ENCODE peak calls at places on chromosomes 7 and 10, in seven cellular contexts. A is globus pallidus, Y is activated T-helper 1 cell treated with Interleukin-2 at 50 U/mL for 16 hours, P is OCI-LY7, G is CD14-positive monocyte, H is caudate nucleus, L is HFFc6. U is an unnamed sample.

GRCh38 chr10:93313798-93314197 is 168.3 kb downstream of the MYOF start:
- DNase-seq in L (no peak), H (no peak), P (no peak), A (no peak), G (no peak), Y (no peak), U (no peak)

GRCh38 chr10:48600645-48601505 is 4.0 kb downstream of the ARHGAP22 start:
- DNase-seq in G (no peak), H (no peak), P (no peak), L (no peak), A (no peak), Y (no peak), U (no peak)

GRCh38 chr10:132674311-132674710 is 111.6 kb downstream of the NKX6-2 start:
- DNase-seq in P (no peak), G (peak; percentile 11), A (no peak), H (no peak), Y (no peak), L (no peak), U (no peak)

GRCh38 chr7:132516042-132516840 is 60.0 kb downstream of the PLXNA4 start:
- DNase-seq in P (no peak), L (peak; percentile 61), A (no peak), Y (no peak), G (no peak), H (no peak), U (no peak)

GRCh38 chr10:43037942-43038782 is 38.7 kb upstream of the RET start:
- DNase-seq in P (no peak), Y (no peak), H (no peak), A (no peak), G (no peak), L (no peak), U (no peak)

GRCh38 chr7:75689246-75690099 is 49.3 kb downstream of the HIP1 start:
- DNase-seq in G (no peak), L (no peak), Y (no peak), A (peak; percentile 50), P (peak; percentile 57), H (no peak), U (no peak)

GRCh38 chr7:118609207-118609606 is 384.7 kb downstream of the ANKRD7 start:
- DNase-seq in G (no peak), A (no peak), H (no peak), L (no peak), Y (no peak), P (no peak), U (no peak)

GRCh38 chr7:89813096-89813495 is 341.2 kb upstream of the STEAP1 start:
- DNase-seq in G (no peak), H (no peak), A (no peak), P (no peak), L (no peak), Y (no peak), U (no peak)

GRCh38 chr7:38280707-38281106 is 7.3 kb upstream of the TARP start:
- DNase-seq in P (no peak), Y (no peak), A (no peak), H (no peak), G (no peak), L (no peak), U (no peak)

GRCh38 chr7:33799766-33800165 is 105.6 kb upstream of the BMPER start:
- DNase-seq in G (no peak), A (no peak), H (no peak), L (no peak), P (no peak), Y (no peak), U (no peak)

GRCh38 chr7:42097756-42098155 is 139.3 kb downstream of the GLI3 start:
- DNase-seq in Y (no peak), A (no peak), P (no peak), G (no peak), L (peak; percentile 89), H (no peak), U (no peak)

GRCh38 chr7:130890176-130891020 is 156.4 kb upstream of the KLF14 start:
- DNase-seq in H (no peak), A (no peak), G (no peak), P (no peak), Y (no peak), L (no peak), U (no peak)

GRCh38 chr7:116955340-116955739 is 2.0 kb downstream of the ST7 start:
- DNase-seq in L (no peak), P (no peak), A (no peak), H (no peak), G (no peak), Y (no peak), U (no peak)

GRCh38 chr7:151632750-151633515 is 113.2 kb upstream of the RHEB start:
- DNase-seq in A (peak; percentile 46), G (peak; percentile 82), Y (peak; percentile 24), P (peak; percentile 52), L (no peak), H (no peak), U (no peak)

GRCh38 chr10:133336131-133337078 is at the start of gene CALY:
- DNase-seq in L (no peak), A (no peak), H (peak; percentile 45), Y (peak; percentile 87), G (no peak), P (no peak), U (peak; percentile 41)

GRCh38 chr10:102627446-102628293 is 16.6 kb upstream of the TRIM8 start:
- DNase-seq in L (peak; percentile 36), P (no peak), A (peak; percentile 71), Y (no peak), G (no peak), H (peak; percentile 33), U (no peak)

GRCh38 chr7:19161671-19162070 is 16.4 kb upstream of the FERD3L start:
- DNase-seq in H (no peak), L (no peak), Y (no peak), P (no peak), G (no peak), A (no peak), U (no peak)

GRCh38 chr7:15839415-15840100 is 153.1 kb upstream of the MEOX2 start:
- DNase-seq in Y (no peak), A (peak; percentile 4), L (no peak), G (no peak), H (no peak), P (no peak), U (no peak)

GRCh38 chr10:78336402-78336791 is 302.7 kb downstream of the RPS24 start:
- DNase-seq in P (no peak), G (no peak), L (peak; percentile 94), H (no peak), Y (no peak), A (no peak), U (no peak)

GRCh38 chr7:18019562-18019961 is 8.1 kb downstream of the PRPS1L1 start:
- DNase-seq in L (peak; percentile 31), P (no peak), A (no peak), H (no peak), Y (no peak), G (no peak), U (no peak)

GRCh38 chr7:2141011-2141410 is 91.7 kb downstream of the MAD1L1 start:
- DNase-seq in H (no peak), A (no peak), L (no peak), Y (no peak), P (no peak), G (no peak), U (no peak)

GRCh38 chr7:95330194-95331003 is 6.1 kb upstream of the PON1 start:
- DNase-seq in P (no peak), L (no peak), A (peak; percentile 15), H (no peak), G (no peak), Y (no peak), U (no peak)

GRCh38 chr7:139753693-139754111 is 24.1 kb downstream of the HIPK2 start:
- DNase-seq in L (no peak), G (no peak), A (no peak), P (no peak), Y (no peak), H (no peak), U (no peak)

GRCh38 chr7:80482938-80483337 is 28.9 kb downstream of the GNAT3 start:
- DNase-seq in H (no peak), L (no peak), P (no peak), A (no peak), G (no peak), Y (no peak), U (no peak)

GRCh38 chr10:34908472-34908871 is 93.4 kb upstream of the PARD3 start:
- DNase-seq in H (no peak), L (peak; percentile 83), Y (no peak), P (no peak), A (no peak), G (no peak), U (no peak)

GRCh38 chr7:537911-538634 is 18.4 kb upstream of the PDGFA start:
- DNase-seq in P (no peak), Y (no peak), H (no peak), A (no peak), L (peak; percentile 86), G (no peak), U (peak; percentile 97)

GRCh38 chr10:94251098-94251497 is 111.6 kb downstream of the NOC3L start:
- DNase-seq in A (no peak), L (no peak), H (no peak), P (no peak), G (no peak), Y (no peak), U (no peak)

GRCh38 chr10:114940735-114941134 is 2.7 kb downstream of the TRUB1 start:
- DNase-seq in G (no peak), A (no peak), H (no peak), P (no peak), L (no peak), Y (no peak), U (no peak)

GRCh38 chr7:122200888-122201287 is 56.8 kb upstream of the AASS start:
- DNase-seq in G (no peak), A (no peak), H (no peak), P (no peak), L (no peak), Y (no peak), U (no peak)

GRCh38 chr10:16545126-16545736 is 23.6 kb upstream of the C1QL3 start:
- DNase-seq in A (no peak), L (peak; percentile 2), P (peak; percentile 33), Y (no peak), H (no peak), G (no peak), U (peak; percentile 40)

GRCh38 chr7:117560030-117560429 is 80.2 kb downstream of the CFTR start:
- DNase-seq in Y (no peak), P (no peak), G (no peak), L (no peak), A (no peak), H (no peak), U (no peak)

GRCh38 chr7:66734006-66734405 is 6.5 kb upstream of the RABGEF1 start:
- DNase-seq in A (no peak), L (no peak), P (no peak), Y (no peak), G (no peak), H (no peak), U (no peak)

GRCh38 chr7:107224374-107224773 is 55.6 kb downstream of the HBP1 start:
- DNase-seq in G (no peak), H (no peak), L (no peak), A (no peak), P (no peak), Y (no peak), U (no peak)

GRCh38 chr10:61286695-61287094 is 166.5 kb downstream of the TMEM26 start:
- DNase-seq in H (no peak), P (peak; percentile 39), Y (no peak), L (no peak), A (no peak), G (no peak), U (no peak)

U was measured in 8988T.